ENCODE peak calls at places on chromosomes 5 and 9, in four cellular contexts. N is HCT116, W is K562, Q is HepG2. Z is an unnamed sample.

GRCh38 chr5:145685417-145685816 is 149.7 kb downstream of the PRELID2 start:
- DNase-seq in N (no peak), W (no peak), Q (no peak), Z (no peak)

GRCh38 chr9:6703898-6704639 is 53.7 kb upstream of the KDM4C start:
- DNase-seq in N (no peak), W (no peak), Q (peak; percentile 68), Z (no peak)

GRCh38 chr9:89174291-89174690 is 4.3 kb downstream of the SHC3 start:
- DNase-seq in N (no peak), W (no peak), Q (no peak), Z (no peak)

GRCh38 chr5:134844252-134844651 is 1.5 kb upstream of the C5orf24 start:
- DNase-seq in N (no peak), W (no peak), Q (no peak), Z (no peak)

GRCh38 chr5:180799902-180800801 is 2.5 kb downstream of the MGAT1 start:
- DNase-seq in N (no peak), W (peak; percentile 35), Q (no peak), Z (no peak)

GRCh38 chr9:91170951-91171350 is 190.8 kb downstream of the AUH start:
- DNase-seq in N (no peak), W (no peak), Q (no peak), Z (no peak)

GRCh38 chr9:135155396-135155795 is 67.9 kb downstream of the OLFM1 start:
- DNase-seq in N (no peak), W (no peak), Q (no peak), Z (no peak)

GRCh38 chr5:115579747-115580173 is 22.5 kb downstream of the TICAM2 start:
- DNase-seq in N (no peak), W (no peak), Q (no peak), Z (no peak)

GRCh38 chr5:132491368-132492364 is 1.1 kb upstream of the IRF1 start:
- DNase-seq in N (no peak), W (no peak), Q (no peak), Z (no peak)

GRCh38 chr5:140828402-140828737 is 610 bp downstream of the PCDHA6 start:
- DNase-seq in N (no peak), W (no peak), Q (no peak), Z (no peak)

GRCh38 chr9:21852751-21853150 is 50.3 kb downstream of the MTAP start:
- DNase-seq in N (no peak), W (no peak), Q (no peak), Z (no peak)

GRCh38 chr5:173451031-173451430 is 122.8 kb upstream of the STC2 start:
- DNase-seq in N (peak; percentile 60), W (peak; percentile 58), Q (peak; percentile 49), Z (no peak)

GRCh38 chr5:43268188-43268820 is 44.9 kb downstream of the HMGCS1 start:
- DNase-seq in N (no peak), W (no peak), Q (no peak), Z (no peak)

GRCh38 chr5:157253547-157253946 is 12.4 kb upstream of the CYFIP2 start:
- DNase-seq in N (peak; percentile 28), W (peak; percentile 59), Q (peak; percentile 35), Z (peak; percentile 39)

GRCh38 chr9:127351182-127352166 is 45.5 kb upstream of the SLC2A8 start:
- DNase-seq in N (no peak), W (no peak), Q (no peak), Z (no peak)

GRCh38 chr5:98713027-98713426 is 60.4 kb upstream of the RGMB start:
- DNase-seq in N (no peak), W (no peak), Q (no peak), Z (no peak)

GRCh38 chr5:173697931-173698579 is 81.6 kb upstream of the BOD1 start:
- DNase-seq in N (no peak), W (no peak), Q (no peak), Z (no peak)

GRCh38 chr9:124595743-124596142 is 88.5 kb upstream of the NR5A1 start:
- DNase-seq in N (no peak), W (peak; percentile 47), Q (peak; percentile 80), Z (no peak)

GRCh38 chr5:4097194-4097593 is 501.6 kb downstream of the IRX1 start:
- DNase-seq in N (no peak), W (no peak), Q (no peak), Z (no peak)

GRCh38 chr5:141094481-141095262 is at the start of gene PCDHB2:
- DNase-seq in N (no peak), W (peak; percentile 15), Q (peak; percentile 79), Z (no peak)

GRCh38 chr9:25716220-25716872 is 38.1 kb upstream of the TUSC1 start:
- DNase-seq in N (no peak), W (no peak), Q (peak; percentile 6), Z (no peak)

GRCh38 chr5:118486647-118487046 is 501.7 kb downstream of the DTWD2 start:
- DNase-seq in N (no peak), W (no peak), Q (no peak), Z (no peak)

GRCh38 chr5:66932446-66932845 is 264.2 kb downstream of the CD180 start:
- DNase-seq in N (no peak), W (no peak), Q (no peak), Z (no peak)

DNA sequence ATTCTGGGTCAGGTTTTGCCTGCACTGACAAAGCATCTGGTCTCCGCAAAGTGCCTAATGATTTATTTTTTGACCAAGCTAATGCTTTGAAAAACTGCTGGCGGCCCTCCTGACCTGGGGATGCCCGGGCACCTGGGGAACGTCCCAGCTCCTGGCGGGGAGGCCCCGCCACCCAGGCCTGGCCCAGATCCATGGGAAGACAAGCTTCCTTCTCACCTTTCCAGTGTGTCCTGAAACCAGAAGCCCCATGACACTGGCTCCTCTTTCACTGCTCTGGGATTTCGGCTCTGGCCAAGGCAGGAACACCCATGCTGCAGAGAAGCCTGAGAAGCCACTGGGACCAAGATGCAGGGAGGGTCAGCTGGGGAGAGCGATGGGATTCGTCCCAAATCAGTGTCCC is 144.1 kb downstream of the SEC61B start:
- DNase-seq in N (no peak), W (no peak), Q (no peak), Z (no peak)
- TF ChIP-seq TCF7L2 in N (no peak), W (no peak), Q (no peak), Z (no peak)

GRCh38 chr5:94793816-94794198 is 175.3 kb downstream of the SLF1 start:
- DNase-seq in N (no peak), W (no peak), Q (no peak), Z (no peak)

GRCh38 chr5:94788527-94788926 is 170.1 kb downstream of the SLF1 start:
- DNase-seq in N (no peak), W (no peak), Q (peak; percentile 8), Z (no peak)

GRCh38 chr5:94791787-94792186 is 173.3 kb downstream of the SLF1 start:
- DNase-seq in N (no peak), W (no peak), Q (no peak), Z (no peak)

GRCh38 chr5:94793113-94793815 is 174.8 kb downstream of the SLF1 start:
- DNase-seq in N (no peak), W (no peak), Q (no peak), Z (no peak)
- H3K4me3 ChIP-seq in N (no peak overlapping the region), W (no peak overlapping the region), Q (no peak overlapping the region), Z (no peak overlapping the region)

DNA sequence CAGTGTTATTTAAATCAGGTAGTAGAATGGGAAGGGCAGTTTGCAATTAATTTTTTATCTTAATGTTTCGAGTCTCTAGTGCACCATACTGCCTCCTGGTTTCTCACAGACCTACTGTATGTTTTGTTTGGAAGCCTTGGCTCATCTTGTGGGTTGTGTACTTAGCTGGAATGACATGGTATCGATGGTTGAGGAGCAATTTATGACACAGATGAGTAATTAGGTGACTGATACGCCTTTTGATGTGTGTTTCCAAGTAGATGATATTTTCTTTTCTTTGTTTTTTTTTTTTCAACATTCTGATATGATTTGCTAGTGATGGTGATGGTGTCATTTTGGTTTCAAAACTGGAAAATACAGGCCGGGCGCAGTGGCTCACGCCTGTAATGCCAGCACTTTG is 16.1 kb downstream of the BASP1 start:
- DNase-seq in N (no peak), W (no peak), Q (no peak), Z (no peak)
- TF ChIP-seq TCF7L2 in N (no peak), W (no peak), Q (no peak), Z (no peak)

GRCh38 chr9:101453776-101454570 is 18.4 kb upstream of the ALDOB start:
- DNase-seq in N (no peak), W (no peak), Q (no peak), Z (no peak)
- H3K4me3 ChIP-seq in N (no peak overlapping the region), W (no peak overlapping the region), Q (no peak overlapping the region), Z (no peak overlapping the region)

GRCh38 chr9:133707065-133707760 is 30.9 kb downstream of the SARDH start:
- DNase-seq in N (no peak), W (no peak), Q (no peak), Z (no peak)
- TF ChIP-seq TCF7L2 in N (no peak), W (no peak), Q (no peak), Z (no peak)

GRCh38 chr9:94909965-94910730 is 183.6 kb downstream of the AOPEP start:
- DNase-seq in N (no peak), W (no peak), Q (no peak), Z (no peak)

GRCh38 chr9:94909250-94909894 is 182.9 kb downstream of the AOPEP start:
- DNase-seq in N (no peak), W (no peak), Q (no peak), Z (no peak)

GRCh38 chr9:94908041-94908563 is 181.6 kb downstream of the AOPEP start:
- DNase-seq in N (no peak), W (no peak), Q (no peak), Z (no peak)

GRCh38 chr9:94907246-94907936 is 180.9 kb downstream of the AOPEP start:
- DNase-seq in N (no peak), W (no peak), Q (no peak), Z (no peak)

GRCh38 chr9:94908583-94909249 is 182.2 kb downstream of the AOPEP start:
- DNase-seq in N (no peak), W (no peak), Q (no peak), Z (no peak)
- H3K4me3 ChIP-seq in N (no peak overlapping the region), W (no peak overlapping the region), Q (no peak overlapping the region), Z (no peak overlapping the region)

DNA sequence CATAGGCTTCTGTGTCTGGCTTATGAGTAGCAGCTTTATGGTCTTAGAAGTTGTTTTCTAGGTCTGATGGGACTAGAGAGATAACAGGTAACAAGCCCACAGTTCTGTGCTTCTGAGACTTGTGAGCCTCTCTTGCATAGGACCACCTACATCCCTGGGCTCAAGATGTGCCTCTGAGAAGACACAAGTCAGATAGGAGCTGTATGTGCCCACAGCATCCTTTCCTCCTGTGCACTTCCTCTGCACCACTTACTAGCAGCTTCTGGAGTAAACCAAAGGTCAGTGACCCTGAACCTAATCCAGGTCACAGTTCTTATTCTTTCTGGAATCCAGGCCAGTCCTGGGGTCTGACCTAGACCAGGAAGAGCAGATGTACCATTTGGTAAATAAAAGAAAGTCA is 40.0 kb downstream of the GALNT10 start:
- DNase-seq in N (no peak), W (no peak), Q (no peak), Z (no peak)
- TF ChIP-seq TCF7L2 in N (no peak), W (no peak), Q (no peak), Z (no peak)

GRCh38 chr9:98706651-98707103 is 2.1 kb downstream of the GABBR2 start:
- DNase-seq in N (no peak), W (no peak), Q (no peak), Z (no peak)
- H3K4me3 ChIP-seq in N (no peak overlapping the region), W (no peak overlapping the region), Q (no peak overlapping the region), Z (peak overlapping the region; percentile 10)

GRCh38 chr5:8831854-8832253 is 714.0 kb downstream of the SEMA5A start:
- DNase-seq in N (no peak), W (no peak), Q (no peak), Z (no peak)
- TF ChIP-seq TCF7L2 in N (no peak), W (no peak), Q (no peak), Z (no peak)

Z was measured in Panc1.